ENCODE peak calls at places on chromosome 1, in four cellular contexts. H is BJ; G is GM13976; J is activated CD8-positive, alpha-beta T cell treated with anti-CD3 and anti-CD28 coated beads for 36 hours. Y is an unnamed sample.

GRCh38 chr1:93710949-93711591 is 29.4 kb upstream of the BCAR3 start:
- DNase-seq in H (no peak), G (no peak), J (no peak), Y (no peak)

GRCh38 chr1:201396859-201397464 is 2.2 kb downstream of the LAD1 start:
- DNase-seq in G (no peak), H (no peak), J (no peak), Y (no peak)

GRCh38 chr1:16397095-16397494 is 30.1 kb downstream of the SZRD1 start:
- DNase-seq in J (no peak), H (no peak), G (no peak), Y (no peak)

GRCh38 chr1:108643492-108644333 is 17.2 kb downstream of the HENMT1 start:
- DNase-seq in G (peak; percentile 69), J (peak; percentile 79), H (peak; percentile 19), Y (no peak)

GRCh38 chr1:211708006-211708405 is 32.6 kb upstream of the NEK2 start:
- DNase-seq in G (no peak), J (no peak), H (no peak), Y (no peak)

GRCh38 chr1:223312273-223312672 is 51.7 kb downstream of the SUSD4 start:
- DNase-seq in J (no peak), H (no peak), G (no peak), Y (no peak)

GRCh38 chr1:203158423-203158822 is 17.2 kb downstream of the MYBPH start:
- DNase-seq in J (no peak), G (no peak), H (no peak), Y (no peak)

GRCh38 chr1:215660259-215660658 is 93.2 kb downstream of the KCTD3 start:
- DNase-seq in H (no peak), J (no peak), G (no peak), Y (no peak)

GRCh38 chr1:168861421-168862023 is 132.5 kb upstream of the DPT start:
- DNase-seq in H (no peak), J (no peak), G (no peak), Y (no peak)

GRCh38 chr1:64077281-64077940 is 126.0 kb upstream of the UBE2U start:
- DNase-seq in G (no peak), H (no peak), J (no peak), Y (no peak)

GRCh38 chr1:208242829-208243521 is 1.2 kb downstream of the PLXNA2 start:
- DNase-seq in G (peak; percentile 40), J (no peak), H (no peak), Y (peak; percentile 19)
- TF ChIP-seq CTCF in G (no peak), J (no peak), H (no peak), Y (no peak)

GRCh38 chr1:117644696-117645311 is 39.0 kb downstream of the TENT5C start:
- DNase-seq in J (no peak), H (no peak), G (no peak), Y (peak; percentile 46)

GRCh38 chr1:117642963-117643362 is 37.1 kb downstream of the TENT5C start:
- DNase-seq in G (no peak), H (no peak), J (peak; percentile 64), Y (no peak)

GRCh38 chr1:117641536-117641935 is 35.7 kb downstream of the TENT5C start:
- DNase-seq in G (no peak), H (no peak), J (no peak), Y (no peak)

GRCh38 chr1:117645343-117645742 is 39.5 kb downstream of the TENT5C start:
- DNase-seq in J (no peak), G (no peak), H (no peak), Y (no peak)

DNA sequence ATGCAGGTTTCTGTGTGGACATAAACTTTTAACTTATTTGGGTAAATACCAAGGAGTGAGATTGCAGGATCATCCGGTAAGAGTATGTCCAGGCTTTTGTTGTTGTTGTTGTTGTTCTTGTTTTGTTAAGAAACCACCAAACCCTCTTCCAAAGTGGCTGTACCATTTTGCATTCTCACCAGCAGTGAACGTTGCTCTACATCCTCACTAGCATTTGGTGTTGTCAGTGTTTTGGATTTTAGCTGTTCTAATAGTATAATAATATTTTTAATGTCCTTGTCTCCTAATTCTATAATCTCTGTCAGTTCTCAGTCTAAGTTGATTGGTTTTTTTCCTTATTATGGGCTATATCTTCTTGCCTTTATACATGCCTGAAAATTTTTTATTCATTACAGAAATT is 37.8 kb downstream of the TENT5C start:
- DNase-seq in G (no peak), J (no peak), H (no peak), Y (no peak)
- TF ChIP-seq CTCF in G (no peak), J (no peak), H (no peak), Y (no peak)

GRCh38 chr1:167060141-167061072 is 29.8 kb downstream of the GPA33 start:
- DNase-seq in H (no peak), G (no peak), J (no peak), Y (no peak)
- TF ChIP-seq CTCF in H (peak; percentile 20), G (no peak), J (no peak), Y (no peak)

DNA sequence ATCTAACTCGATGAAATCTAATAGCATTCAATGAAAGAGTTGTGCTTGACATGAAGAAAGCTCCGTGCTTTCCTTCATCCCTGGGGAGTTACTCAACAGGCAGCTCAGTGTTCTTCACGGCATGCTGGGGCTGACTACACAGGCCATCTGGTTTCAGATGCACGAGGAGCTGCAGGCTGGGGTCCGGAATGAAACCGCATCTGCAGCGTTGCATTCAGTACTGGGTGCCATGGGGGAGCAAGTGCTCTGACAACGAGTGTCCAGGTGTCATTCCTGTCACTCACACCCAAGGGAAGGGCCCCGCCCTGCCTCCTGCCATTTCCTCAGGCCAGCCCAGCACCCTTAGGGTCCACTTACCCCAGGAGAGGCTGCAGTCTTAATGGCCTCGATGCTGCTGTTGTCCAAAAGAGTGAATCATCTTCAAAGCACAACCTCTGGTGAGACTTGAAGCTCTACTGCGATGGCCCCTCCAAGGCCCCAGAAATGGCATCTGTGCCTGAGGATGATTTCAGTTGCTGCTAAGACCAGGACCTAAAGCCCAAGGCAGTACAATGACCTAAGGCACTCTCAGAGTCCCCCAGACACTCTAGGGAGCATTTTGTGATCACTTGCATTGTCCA is 61.4 kb downstream of the STUM start:
- DNase-seq in G (no peak), H (no peak), J (no peak), Y (no peak)
- TF ChIP-seq CTCF in G (no peak), H (no peak), J (no peak), Y (no peak)

GRCh38 chr1:2443285-2444137 is 31.1 kb upstream of the PEX10 start:
- DNase-seq in J (peak; percentile 35), H (no peak), G (no peak), Y (no peak)
- TF ChIP-seq CTCF in J (no peak), H (no peak), G (no peak), Y (no peak)

DNA sequence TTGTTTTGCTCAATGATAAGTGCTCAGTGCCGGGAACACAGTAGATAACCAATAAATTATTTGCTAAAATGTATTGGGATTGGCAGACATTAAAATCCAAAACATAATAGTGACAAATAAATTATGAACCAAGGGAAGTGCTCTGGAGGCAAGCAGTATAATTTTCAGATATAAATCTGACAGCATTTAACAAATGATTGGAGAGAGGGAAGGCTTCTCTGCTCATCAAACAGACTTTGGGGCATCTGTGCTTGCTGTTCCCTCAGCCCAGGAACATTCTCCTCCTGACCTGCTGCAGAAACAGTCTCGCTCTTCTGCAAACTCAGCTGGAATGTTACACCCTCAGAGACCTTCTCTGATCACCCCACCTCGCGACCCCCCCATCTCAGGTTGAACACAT is 2.2 kb downstream of the CD46 start:
- DNase-seq in G (no peak), J (no peak), H (no peak), Y (no peak)
- TF ChIP-seq CTCF in G (no peak), J (no peak), H (no peak), Y (no peak)

GRCh38 chr1:68162761-68163160 is 69.6 kb downstream of the WLS start:
- DNase-seq in H (no peak), J (no peak), G (no peak), Y (no peak)
- TF ChIP-seq CTCF in H (no peak), J (peak; percentile 23), G (no peak), Y (no peak)

GRCh38 chr1:229430761-229431269 is 3.1 kb downstream of the ACTA1 start:
- DNase-seq in J (peak; percentile 71), G (no peak), H (no peak), Y (no peak)
- TF ChIP-seq CTCF in J (no peak), G (no peak), H (no peak), Y (no peak)

Y was measured in natural killer cell.